ENCODE peak calls at places on chromosomes 1 and 21, in five cellular contexts. One of them, this sample, is unnamed. For H3K9me3 and H3K27me3, the result is how much of the 10 kb centered on the place peaks cover.

GRCh38 chr1:172976222-172977041 is 74.3 kb downstream of the TNFSF18 start:
- DNase-seq in left ventricle myocardium inferior: no peak
- DNase-seq in endothelial cell of umbilical vein: peak
- DNase-seq in small intestine: peak
- DNase-seq in aorta: no peak
- DNase-seq in this sample: peak

GRCh38 chr1:152735648-152736047 is 22.2 kb upstream of the KPRP start:
- DNase-seq in left ventricle myocardium inferior: no peak
- DNase-seq in endothelial cell of umbilical vein: no peak
- DNase-seq in small intestine: no peak
- DNase-seq in aorta: no peak
- DNase-seq in this sample: no peak

GRCh38 chr1:197799271-197799670 is 24.0 kb upstream of the DENND1B start:
- DNase-seq in left ventricle myocardium inferior: no peak
- DNase-seq in endothelial cell of umbilical vein: no peak
- DNase-seq in small intestine: no peak
- DNase-seq in aorta: no peak
- DNase-seq in this sample: no peak

GRCh38 chr1:159958721-159959380 is 4.8 kb upstream of the SLAMF9 start:
- DNase-seq in left ventricle myocardium inferior: no peak
- DNase-seq in endothelial cell of umbilical vein: no peak
- DNase-seq in small intestine: no peak
- DNase-seq in aorta: no peak
- DNase-seq in this sample: no peak

GRCh38 chr1:201224671-201225400 is 34.2 kb downstream of the IGFN1 start:
- DNase-seq in left ventricle myocardium inferior: no peak
- DNase-seq in endothelial cell of umbilical vein: no peak
- DNase-seq in small intestine: no peak
- DNase-seq in aorta: no peak
- DNase-seq in this sample: no peak

GRCh38 chr1:201490708-201491131 is 16.2 kb downstream of the CSRP1 start:
- DNase-seq in left ventricle myocardium inferior: no peak
- DNase-seq in endothelial cell of umbilical vein: peak
- DNase-seq in small intestine: no peak
- DNase-seq in aorta: no peak
- DNase-seq in this sample: no peak

GRCh38 chr1:89870998-89871397 is 50.2 kb downstream of the LRRC8D start:
- DNase-seq in left ventricle myocardium inferior: no peak
- DNase-seq in endothelial cell of umbilical vein: no peak
- DNase-seq in small intestine: no peak
- DNase-seq in aorta: no peak
- DNase-seq in this sample: no peak

GRCh38 chr1:199723557-199723956 is 304.0 kb upstream of the NR5A2 start:
- DNase-seq in left ventricle myocardium inferior: no peak
- DNase-seq in endothelial cell of umbilical vein: peak
- DNase-seq in small intestine: no peak
- DNase-seq in aorta: no peak
- DNase-seq in this sample: no peak

GRCh38 chr1:79322511-79323027 is 316.0 kb upstream of the ADGRL4 start:
- DNase-seq in left ventricle myocardium inferior: no peak
- DNase-seq in endothelial cell of umbilical vein: no peak
- DNase-seq in small intestine: no peak
- DNase-seq in aorta: no peak
- DNase-seq in this sample: no peak

GRCh38 chr1:167832693-167833092 is 81.2 kb downstream of the ADCY10 start:
- DNase-seq in left ventricle myocardium inferior: no peak
- DNase-seq in endothelial cell of umbilical vein: no peak
- DNase-seq in small intestine: no peak
- DNase-seq in aorta: no peak
- DNase-seq in this sample: no peak

GRCh38 chr1:216640100-216640499 is 83.1 kb downstream of the ESRRG start:
- DNase-seq in left ventricle myocardium inferior: no peak
- DNase-seq in endothelial cell of umbilical vein: no peak
- DNase-seq in small intestine: no peak
- DNase-seq in aorta: no peak
- DNase-seq in this sample: no peak

GRCh38 chr1:61011514-61012263 is 70.7 kb upstream of the NFIA start:
- DNase-seq in left ventricle myocardium inferior: no peak
- DNase-seq in endothelial cell of umbilical vein: peak
- DNase-seq in small intestine: no peak
- DNase-seq in aorta: no peak
- DNase-seq in this sample: no peak

GRCh38 chr1:169594391-169594790 is 8.1 kb upstream of the F5 start:
- DNase-seq in left ventricle myocardium inferior: no peak
- DNase-seq in endothelial cell of umbilical vein: no peak
- DNase-seq in small intestine: no peak
- DNase-seq in aorta: no peak
- DNase-seq in this sample: no peak

GRCh38 chr21:17729455-17729854 is 89.7 kb downstream of the C21orf91 start:
- DNase-seq in left ventricle myocardium inferior: no peak
- DNase-seq in endothelial cell of umbilical vein: no peak
- DNase-seq in small intestine: no peak
- DNase-seq in aorta: no peak
- DNase-seq in this sample: no peak
- H3K9me3 ChIP-seq in left ventricle myocardium inferior: under half
- H3K9me3 ChIP-seq in endothelial cell of umbilical vein: under half
- H3K9me3 ChIP-seq in small intestine: under half
- H3K9me3 ChIP-seq in aorta: under half
- H3K9me3 ChIP-seq in this sample: under half

GRCh38 chr1:27359822-27360158 is 7.0 kb downstream of the MAP3K6 start:
- DNase-seq in left ventricle myocardium inferior: no peak
- DNase-seq in endothelial cell of umbilical vein: no peak
- DNase-seq in small intestine: no peak
- DNase-seq in aorta: no peak
- DNase-seq in this sample: no peak

GRCh38 chr1:27360159-27361043 is 6.4 kb downstream of the MAP3K6 start:
- DNase-seq in left ventricle myocardium inferior: no peak
- DNase-seq in endothelial cell of umbilical vein: no peak
- DNase-seq in small intestine: no peak
- DNase-seq in aorta: no peak
- DNase-seq in this sample: no peak

GRCh38 chr1:27357281-27358037 is 9.3 kb downstream of the MAP3K6 start:
- DNase-seq in left ventricle myocardium inferior: peak
- DNase-seq in endothelial cell of umbilical vein: peak
- DNase-seq in small intestine: peak
- DNase-seq in aorta: peak
- DNase-seq in this sample: peak

GRCh38 chr1:27358038-27358927 is 8.5 kb downstream of the MAP3K6 start:
- DNase-seq in left ventricle myocardium inferior: no peak
- DNase-seq in endothelial cell of umbilical vein: no peak
- DNase-seq in small intestine: no peak
- DNase-seq in aorta: no peak
- DNase-seq in this sample: no peak

DNA sequence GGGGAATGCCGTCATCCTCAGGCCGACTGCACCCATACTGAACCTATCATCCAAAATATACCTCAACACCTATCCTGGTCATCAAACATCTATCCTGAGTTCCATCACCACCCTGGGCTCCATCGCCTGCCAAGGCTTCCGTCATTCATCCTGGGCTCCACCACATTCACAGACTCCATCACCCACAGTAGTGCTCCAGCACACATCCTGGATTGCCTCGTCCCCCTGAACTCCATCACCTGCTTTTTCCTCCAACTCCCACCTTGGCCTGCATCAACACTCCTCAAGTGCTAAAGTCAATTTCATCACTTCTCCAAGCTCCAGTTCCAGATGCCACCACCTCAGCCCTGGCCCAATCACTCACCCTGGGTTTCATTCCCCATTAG is 7.8 kb downstream of the MAP3K6 start:
- DNase-seq in left ventricle myocardium inferior: no peak
- DNase-seq in endothelial cell of umbilical vein: no peak
- DNase-seq in small intestine: no peak
- DNase-seq in aorta: no peak
- DNase-seq in this sample: no peak
- H3K27me3 ChIP-seq in left ventricle myocardium inferior: under half
- H3K27me3 ChIP-seq in endothelial cell of umbilical vein: under half
- H3K27me3 ChIP-seq in small intestine: under half
- H3K27me3 ChIP-seq in aorta: under half
- H3K27me3 ChIP-seq in this sample: under half

GRCh38 chr21:15415541-15416261 is 314.1 kb upstream of the USP25 start:
- DNase-seq in left ventricle myocardium inferior: no peak
- DNase-seq in endothelial cell of umbilical vein: no peak
- DNase-seq in small intestine: no peak
- DNase-seq in aorta: no peak
- DNase-seq in this sample: no peak
- H3K9me3 ChIP-seq in left ventricle myocardium inferior: under half
- H3K9me3 ChIP-seq in endothelial cell of umbilical vein: under half
- H3K9me3 ChIP-seq in small intestine: under half
- H3K9me3 ChIP-seq in aorta: under half
- H3K9me3 ChIP-seq in this sample: under half

GRCh38 chr1:37282763-37283162 is 191.6 kb upstream of the ZC3H12A start:
- DNase-seq in left ventricle myocardium inferior: no peak
- DNase-seq in endothelial cell of umbilical vein: no peak
- DNase-seq in small intestine: no peak
- DNase-seq in aorta: no peak
- DNase-seq in this sample: no peak

GRCh38 chr1:37274896-37275631 is 199.3 kb upstream of the ZC3H12A start:
- DNase-seq in left ventricle myocardium inferior: no peak
- DNase-seq in endothelial cell of umbilical vein: no peak
- DNase-seq in small intestine: no peak
- DNase-seq in aorta: no peak
- DNase-seq in this sample: no peak

GRCh38 chr1:37274491-37274890 is 199.9 kb upstream of the ZC3H12A start:
- DNase-seq in left ventricle myocardium inferior: no peak
- DNase-seq in endothelial cell of umbilical vein: no peak
- DNase-seq in small intestine: no peak
- DNase-seq in aorta: no peak
- DNase-seq in this sample: no peak

GRCh38 chr1:37272626-37273025 is 201.8 kb upstream of the ZC3H12A start:
- DNase-seq in left ventricle myocardium inferior: no peak
- DNase-seq in endothelial cell of umbilical vein: no peak
- DNase-seq in small intestine: no peak
- DNase-seq in aorta: no peak
- DNase-seq in this sample: no peak

GRCh38 chr1:37277366-37277765 is 197.0 kb upstream of the ZC3H12A start:
- DNase-seq in left ventricle myocardium inferior: no peak
- DNase-seq in endothelial cell of umbilical vein: no peak
- DNase-seq in small intestine: no peak
- DNase-seq in aorta: no peak
- DNase-seq in this sample: no peak
- H3K27me3 ChIP-seq in left ventricle myocardium inferior: half or more
- H3K27me3 ChIP-seq in endothelial cell of umbilical vein: under half
- H3K27me3 ChIP-seq in small intestine: under half
- H3K27me3 ChIP-seq in aorta: under half
- H3K27me3 ChIP-seq in this sample: under half

GRCh38 chr21:29985866-29986265 is 46.1 kb upstream of the GRIK1 start:
- DNase-seq in left ventricle myocardium inferior: no peak
- DNase-seq in endothelial cell of umbilical vein: no peak
- DNase-seq in small intestine: no peak
- DNase-seq in aorta: no peak
- DNase-seq in this sample: no peak
- H3K9me3 ChIP-seq in left ventricle myocardium inferior: under half
- H3K9me3 ChIP-seq in endothelial cell of umbilical vein: under half
- H3K9me3 ChIP-seq in small intestine: under half
- H3K9me3 ChIP-seq in aorta: under half
- H3K9me3 ChIP-seq in this sample: under half

GRCh38 chr21:45355573-45355972 is 49.4 kb upstream of the COL18A1 start:
- DNase-seq in left ventricle myocardium inferior: no peak
- DNase-seq in endothelial cell of umbilical vein: no peak
- DNase-seq in small intestine: no peak
- DNase-seq in aorta: no peak
- DNase-seq in this sample: no peak
- H3K27me3 ChIP-seq in left ventricle myocardium inferior: under half
- H3K27me3 ChIP-seq in endothelial cell of umbilical vein: under half
- H3K27me3 ChIP-seq in small intestine: under half
- H3K27me3 ChIP-seq in aorta: under half
- H3K27me3 ChIP-seq in this sample: under half

GRCh38 chr1:2916153-2916552 is 105.1 kb upstream of the ACTRT2 start:
- DNase-seq in left ventricle myocardium inferior: no peak
- DNase-seq in endothelial cell of umbilical vein: no peak
- DNase-seq in small intestine: no peak
- DNase-seq in aorta: no peak
- DNase-seq in this sample: no peak

GRCh38 chr1:2918441-2918840 is 102.8 kb upstream of the ACTRT2 start:
- DNase-seq in left ventricle myocardium inferior: no peak
- DNase-seq in endothelial cell of umbilical vein: no peak
- DNase-seq in small intestine: no peak
- DNase-seq in aorta: no peak
- DNase-seq in this sample: no peak

GRCh38 chr1:2916706-2917105 is 104.6 kb upstream of the ACTRT2 start:
- DNase-seq in left ventricle myocardium inferior: no peak
- DNase-seq in endothelial cell of umbilical vein: no peak
- DNase-seq in small intestine: no peak
- DNase-seq in aorta: no peak
- DNase-seq in this sample: no peak

GRCh38 chr1:2919826-2920225 is 101.4 kb upstream of the ACTRT2 start:
- DNase-seq in left ventricle myocardium inferior: no peak
- DNase-seq in endothelial cell of umbilical vein: no peak
- DNase-seq in small intestine: no peak
- DNase-seq in aorta: no peak
- DNase-seq in this sample: no peak

DNA sequence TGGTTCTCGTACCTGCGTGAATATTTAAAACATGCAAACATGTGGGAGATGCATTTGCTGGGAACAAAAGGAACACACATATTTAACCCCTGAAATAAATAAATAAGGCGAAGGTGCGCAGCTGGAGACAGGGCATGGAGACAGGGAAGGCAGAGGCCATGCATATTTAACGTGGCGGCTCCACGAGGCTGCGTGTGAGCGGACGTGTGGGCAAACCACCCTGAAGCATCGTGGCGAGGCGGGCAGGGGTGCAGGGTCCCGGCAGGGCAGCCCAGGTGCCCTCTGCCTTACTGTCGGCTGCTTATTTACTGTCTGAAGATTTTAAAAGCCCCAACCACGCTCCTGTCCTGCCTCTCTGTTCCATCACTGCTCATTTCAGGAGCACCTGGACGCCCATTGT is 104.0 kb upstream of the ACTRT2 start:
- DNase-seq in left ventricle myocardium inferior: no peak
- DNase-seq in endothelial cell of umbilical vein: no peak
- DNase-seq in small intestine: no peak
- DNase-seq in aorta: no peak
- DNase-seq in this sample: no peak
- H3K9me3 ChIP-seq in left ventricle myocardium inferior: under half
- H3K9me3 ChIP-seq in endothelial cell of umbilical vein: under half
- H3K9me3 ChIP-seq in small intestine: under half
- H3K9me3 ChIP-seq in aorta: under half
- H3K9me3 ChIP-seq in this sample: under half

GRCh38 chr1:53729536-53730485 is 9.2 kb downstream of the GLIS1 start:
- DNase-seq in left ventricle myocardium inferior: no peak
- DNase-seq in endothelial cell of umbilical vein: no peak
- DNase-seq in small intestine: no peak
- DNase-seq in aorta: no peak
- DNase-seq in this sample: no peak

GRCh38 chr1:53728702-53729535 is 10.0 kb downstream of the GLIS1 start:
- DNase-seq in left ventricle myocardium inferior: no peak
- DNase-seq in endothelial cell of umbilical vein: no peak
- DNase-seq in small intestine: no peak
- DNase-seq in aorta: no peak
- DNase-seq in this sample: no peak

GRCh38 chr1:53727461-53727860 is 11.5 kb downstream of the GLIS1 start:
- DNase-seq in left ventricle myocardium inferior: no peak
- DNase-seq in endothelial cell of umbilical vein: no peak
- DNase-seq in small intestine: no peak
- DNase-seq in aorta: no peak
- DNase-seq in this sample: no peak

GRCh38 chr1:53726009-53726600 is 12.9 kb downstream of the GLIS1 start:
- DNase-seq in left ventricle myocardium inferior: no peak
- DNase-seq in endothelial cell of umbilical vein: no peak
- DNase-seq in small intestine: no peak
- DNase-seq in aorta: no peak
- DNase-seq in this sample: no peak

GRCh38 chr1:53728196-53728595 is 10.8 kb downstream of the GLIS1 start:
- DNase-seq in left ventricle myocardium inferior: no peak
- DNase-seq in endothelial cell of umbilical vein: no peak
- DNase-seq in small intestine: no peak
- DNase-seq in aorta: no peak
- DNase-seq in this sample: no peak
- H3K27me3 ChIP-seq in left ventricle myocardium inferior: under half
- H3K27me3 ChIP-seq in endothelial cell of umbilical vein: under half
- H3K27me3 ChIP-seq in small intestine: under half
- H3K27me3 ChIP-seq in aorta: under half
- H3K27me3 ChIP-seq in this sample: under half

This sample was measured in heart right ventricle.